ENCODE peak calls at places on chromosomes 16 and 17, in six cellular contexts. Q is mucosa of descending colon, G is upper lobe of right lung, P is fibroblast of villous mesenchyme, J is WTC11, Y is coronary artery. U is an unnamed sample.

GRCh38 chr17:2562162-2562858 is 31.1 kb upstream of the PAFAH1B1 start:
- DNase-seq in G (no peak), J (no peak), P (no peak), Q (no peak), Y (no peak), U (no peak)

GRCh38 chr17:41500131-41500911 is 5.1 kb downstream of the KRT13 start:
- DNase-seq in Q (no peak), G (no peak), P (no peak), Y (no peak), J (no peak), U (no peak)

GRCh38 chr17:1949754-1950153 is 75.4 kb downstream of the RTN4RL1 start:
- DNase-seq in Y (no peak), J (no peak), P (no peak), G (no peak), Q (no peak), U (no peak)

GRCh38 chr17:46154151-46154816 is 38.9 kb downstream of the KANSL1 start:
- DNase-seq in P (no peak), Y (no peak), G (no peak), J (no peak), Q (no peak), U (no peak)

GRCh38 chr16:14286381-14287230 is 215.5 kb downstream of the MRTFB start:
- DNase-seq in Q (peak), G (peak), Y (no peak), P (no peak), J (peak), U (peak)

GRCh38 chr16:72428611-72429376 is 256.8 kb upstream of the PMFBP1 start:
- DNase-seq in G (no peak), Q (no peak), Y (no peak), J (no peak), P (no peak), U (no peak)

GRCh38 chr16:89367538-89368059 is 122.8 kb downstream of the ANKRD11 start:
- DNase-seq in P (no peak), G (peak), Y (no peak), J (no peak), Q (no peak), U (no peak)

GRCh38 chr17:66309793-66310192 is 7.4 kb downstream of the PRKCA start:
- DNase-seq in P (no peak), G (no peak), Q (no peak), J (no peak), Y (no peak), U (no peak)

GRCh38 chr17:47630614-47631013 is 19.1 kb upstream of the KPNB1 start:
- DNase-seq in Q (no peak), J (no peak), P (no peak), Y (no peak), G (no peak), U (no peak)

GRCh38 chr17:73851921-73852320 is 207.7 kb upstream of the SDK2 start:
- DNase-seq in G (no peak), Q (no peak), Y (no peak), P (no peak), J (no peak), U (no peak)

GRCh38 chr16:88522276-88522949 is 47.8 kb upstream of the ZC3H18 start:
- DNase-seq in Y (no peak), Q (no peak), J (no peak), P (no peak), G (no peak), U (no peak)

GRCh38 chr17:36824678-36825091 is 112.6 kb upstream of the LHX1 start:
- DNase-seq in Y (no peak), J (no peak), Q (no peak), P (peak), G (no peak), U (no peak)

GRCh38 chr17:75563063-75563758 is 24.4 kb upstream of the MYO15B start:
- DNase-seq in G (no peak), J (no peak), P (no peak), Y (no peak), Q (no peak), U (no peak)

GRCh38 chr17:511001-511690 is 158.5 kb upstream of the RPH3AL start:
- DNase-seq in Y (no peak), Q (no peak), G (no peak), J (no peak), P (peak), U (no peak)

GRCh38 chr16:88700636-88701482 is 5.3 kb downstream of the RNF166 start:
- DNase-seq in Y (peak), Q (peak), P (peak), J (no peak), G (peak), U (peak)

GRCh38 chr16:21302898-21303528 is 24.9 kb upstream of the CRYM start:
- DNase-seq in Y (no peak), P (peak), G (no peak), Q (no peak), J (no peak), U (no peak)

GRCh38 chr17:65103896-65104295 is 33.3 kb upstream of the RGS9 start:
- DNase-seq in P (no peak), Y (no peak), Q (no peak), J (no peak), G (no peak), U (no peak)

GRCh38 chr17:63433746-63434591 is 12.1 kb downstream of the CYB561 start:
- DNase-seq in Q (peak), P (peak), G (no peak), J (no peak), Y (peak), U (no peak)

GRCh38 chr16:1543085-1543896 is 9.8 kb downstream of the TMEM204 start:
- DNase-seq in P (peak), G (peak), Y (no peak), Q (no peak), J (peak), U (peak)

GRCh38 chr17:36525113-36525512 is 9.6 kb downstream of the MYO19 start:
- DNase-seq in G (no peak), Y (no peak), J (no peak), P (no peak), Q (no peak), U (no peak)

GRCh38 chr16:50303041-50303604 is 36.8 kb downstream of the ADCY7 start:
- DNase-seq in Q (peak), Y (peak), J (no peak), P (peak), G (peak), U (peak)

GRCh38 chr16:14668556-14669223 is 25.4 kb downstream of the PLA2G10 start:
- DNase-seq in P (no peak), G (no peak), Q (peak), Y (no peak), J (no peak), U (no peak)

GRCh38 chr16:17590711-17591654 is 120.2 kb upstream of the XYLT1 start:
- DNase-seq in G (no peak), J (no peak), Y (no peak), Q (no peak), P (no peak), U (no peak)

GRCh38 chr17:47694018-47694817 is at the start of gene TBKBP1:
- DNase-seq in Q (peak), J (peak), P (peak), G (peak), Y (no peak), U (peak)

GRCh38 chr17:2853111-2853721 is 57.0 kb downstream of the RAP1GAP2 start:
- DNase-seq in Y (no peak), G (peak), Q (peak), J (peak), P (peak), U (peak)

GRCh38 chr17:47717845-47718621 is 15.0 kb upstream of the TBX21 start:
- DNase-seq in G (no peak), Y (no peak), P (no peak), Q (no peak), J (no peak), U (no peak)

GRCh38 chr16:85528528-85529387 is 84.4 kb upstream of the GSE1 start:
- DNase-seq in Y (no peak), P (no peak), G (no peak), Q (no peak), J (no peak), U (peak)
- TF ChIP-seq CTCF in Y (no peak), P (peak), G (peak), Q (no peak), J (peak), U (peak)

GRCh38 chr17:57810740-57811632 is 38.9 kb downstream of the MRPS23 start:
- DNase-seq in Y (peak), Q (peak), P (peak), J (no peak), G (no peak), U (no peak)
- TF ChIP-seq CTCF in Y (no peak), Q (no peak), P (no peak), J (no peak), G (no peak), U (no peak)

DNA sequence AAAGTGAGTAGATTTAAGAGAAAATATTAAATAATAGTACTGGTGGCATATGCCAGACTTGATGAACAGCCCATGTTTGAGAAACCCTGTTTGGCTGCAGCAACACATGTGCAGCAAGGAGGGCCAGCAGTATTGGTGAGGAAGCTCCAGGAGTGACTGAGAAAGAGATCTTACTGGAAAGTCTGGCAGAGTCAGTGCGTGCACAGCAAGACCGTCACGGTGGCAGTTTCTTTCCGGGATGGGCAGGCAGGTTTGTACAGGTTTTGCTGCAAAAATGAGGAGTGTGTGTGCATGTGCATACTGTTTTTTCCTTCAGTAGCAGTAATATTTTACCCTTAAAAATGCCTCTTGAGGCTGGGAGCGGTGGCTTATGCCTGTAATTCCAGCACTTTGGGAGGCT is 41.4 kb downstream of the KSR1 start:
- DNase-seq in Y (no peak), P (no peak), J (no peak), G (peak), Q (no peak), U (no peak)
- TF ChIP-seq CTCF in Y (no peak), P (no peak), J (no peak), G (no peak), Q (no peak), U (no peak)

DNA sequence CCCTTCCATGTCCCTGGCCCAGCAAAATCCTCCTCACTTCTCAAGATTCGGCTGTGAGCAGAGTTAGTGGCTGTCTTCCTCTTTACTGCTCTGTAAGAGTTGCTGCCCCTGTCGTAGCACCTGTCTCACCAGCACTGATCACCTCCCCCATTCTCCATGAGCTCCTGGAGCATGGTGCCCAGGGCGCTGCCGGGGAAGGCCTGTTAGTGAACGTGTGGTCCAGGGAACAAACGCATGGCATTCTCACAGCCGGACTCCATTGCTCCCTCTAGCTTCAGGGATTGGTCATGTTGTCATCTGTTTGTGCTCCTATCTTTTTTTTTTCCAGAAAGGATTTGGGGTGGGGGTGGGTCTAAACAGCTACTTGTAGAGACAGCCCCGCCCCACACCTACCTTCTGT is 141.2 kb downstream of the CMIP start:
- DNase-seq in J (peak), Y (no peak), P (no peak), Q (peak), G (no peak), U (no peak)
- TF ChIP-seq CTCF in J (no peak), Y (no peak), P (peak), Q (no peak), G (no peak), U (no peak)

GRCh38 chr17:58121925-58122324 is 26.3 kb upstream of the OR4D1 start:
- DNase-seq in G (no peak), Q (no peak), Y (no peak), J (peak), P (peak), U (peak)
- TF ChIP-seq CTCF in G (no peak), Q (no peak), Y (no peak), J (no peak), P (peak), U (peak)

DNA sequence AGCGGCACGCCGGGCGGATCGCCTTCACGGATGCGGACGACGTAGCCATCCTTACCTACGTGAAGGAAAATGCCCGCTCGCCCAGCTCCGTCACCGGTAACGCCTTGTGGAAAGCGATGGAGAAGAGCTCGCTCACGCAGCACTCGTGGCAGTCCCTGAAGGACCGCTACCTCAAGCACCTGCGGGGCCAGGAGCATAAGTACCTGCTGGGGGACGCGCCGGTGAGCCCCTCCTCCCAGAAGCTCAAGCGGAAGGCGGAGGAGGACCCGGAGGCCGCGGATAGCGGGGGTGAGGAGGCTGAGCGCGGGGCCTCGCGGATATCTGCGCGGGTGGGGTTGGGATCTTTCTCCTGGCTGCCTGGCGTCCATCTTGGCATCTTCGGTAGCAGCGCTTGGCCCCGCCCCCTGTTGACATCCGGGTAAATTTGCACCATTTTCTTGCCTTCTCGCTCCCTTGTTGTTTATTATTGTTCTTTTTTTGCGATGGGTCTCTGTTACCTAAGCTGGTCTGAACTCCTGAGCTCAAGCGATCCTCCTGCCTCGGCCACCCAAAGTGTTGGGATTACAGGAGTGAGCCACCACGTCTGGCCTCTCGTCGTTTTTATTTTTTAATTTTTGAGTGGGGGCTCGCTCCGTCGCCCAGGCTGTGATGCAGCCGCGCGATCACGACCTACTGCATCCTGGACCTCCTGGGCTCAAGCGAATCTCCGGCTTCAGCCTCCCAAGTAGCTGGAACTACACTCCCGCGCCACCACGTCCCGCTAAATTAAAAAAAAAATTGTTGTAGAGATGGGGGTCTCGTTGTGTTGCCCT is 898 bp downstream of the TERF2IP start:
- DNase-seq in P (peak), Q (peak), G (peak), Y (peak), J (peak), U (peak)
- TF ChIP-seq CTCF in P (no peak), Q (no peak), G (no peak), Y (no peak), J (no peak), U (no peak)

DNA sequence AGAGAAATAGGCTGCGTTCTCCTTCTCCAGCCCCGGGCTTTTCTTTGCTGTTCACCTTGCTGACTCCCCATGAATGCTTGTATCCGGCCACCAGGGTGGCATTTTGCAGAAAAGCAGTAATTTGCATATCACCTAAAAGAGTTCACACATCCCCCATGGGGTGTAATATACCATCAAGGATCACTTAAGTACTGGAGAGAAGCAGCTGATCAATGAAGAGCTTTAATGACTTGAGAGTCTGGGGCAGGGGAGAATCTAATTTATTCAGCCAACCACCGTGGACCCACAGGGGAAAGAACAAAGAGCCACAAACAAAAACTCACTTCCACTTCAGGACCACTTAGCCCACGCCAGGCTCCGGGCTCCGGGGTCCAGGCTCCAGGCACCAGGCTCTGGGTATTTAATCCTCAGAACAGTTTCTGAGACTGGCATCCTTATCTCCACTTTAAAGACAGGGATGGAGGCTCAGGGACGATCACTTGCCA is 33.9 kb upstream of the SEC14L1 start:
- DNase-seq in J (no peak), P (no peak), Y (no peak), G (no peak), Q (no peak), U (peak)
- TF ChIP-seq CTCF in J (no peak), P (no peak), Y (no peak), G (no peak), Q (no peak), U (no peak)

GRCh38 chr17:71933306-71933705 is 187.5 kb upstream of the SOX9 start:
- DNase-seq in P (no peak), Y (no peak), G (no peak), J (no peak), Q (no peak), U (no peak)
- TF ChIP-seq CTCF in P (no peak), Y (no peak), G (no peak), J (no peak), Q (no peak), U (no peak)

DNA sequence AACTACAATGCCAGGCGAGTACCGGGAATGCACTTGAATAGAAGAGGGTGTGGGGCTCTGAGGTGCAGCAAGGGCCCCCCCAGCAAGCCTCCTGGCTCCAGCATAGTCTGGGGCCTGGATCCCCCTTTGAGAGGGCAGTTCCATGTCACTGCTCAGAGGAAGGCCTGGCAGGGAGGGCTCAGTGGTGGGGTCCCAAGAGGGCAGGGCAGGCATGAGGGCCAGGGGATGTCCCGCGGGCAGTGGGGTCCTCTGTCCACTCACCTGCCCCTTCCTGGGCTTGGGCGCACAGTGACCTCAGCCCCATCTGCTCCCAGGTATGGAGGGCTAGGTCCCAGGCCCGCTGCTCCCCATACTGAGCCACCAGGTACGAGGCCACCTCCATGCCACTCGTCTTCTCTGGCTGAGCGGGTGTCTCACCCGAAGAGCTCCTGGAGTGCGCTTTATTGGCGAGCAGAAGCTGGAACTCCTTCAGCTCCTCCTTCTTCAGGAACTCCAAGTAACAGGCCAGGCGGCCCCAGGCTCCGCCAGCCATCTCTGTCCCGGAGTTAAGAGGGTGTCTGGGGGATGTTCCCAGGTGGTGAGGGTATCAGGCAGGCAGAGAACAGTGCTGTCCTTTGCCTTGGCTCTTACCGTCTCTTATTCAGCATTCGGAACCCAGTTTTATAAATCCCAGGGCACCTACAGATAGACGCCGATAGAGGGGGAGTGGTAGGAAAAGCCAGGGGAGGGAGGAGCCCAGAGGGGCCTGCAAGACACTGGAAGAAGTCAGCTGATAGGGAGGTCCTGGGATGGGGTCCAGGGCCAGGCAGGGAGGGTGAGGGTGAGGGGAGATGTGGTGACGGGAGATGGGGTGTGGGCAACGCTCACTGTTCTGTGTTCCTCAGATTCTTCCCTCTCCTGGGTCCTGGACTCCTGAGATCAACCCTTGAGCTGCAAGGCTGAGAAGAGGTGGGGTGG is 605 bp downstream of the NLRP1 start:
- DNase-seq in P (peak), Q (no peak), J (no peak), Y (no peak), G (no peak), U (no peak)
- TF ChIP-seq CTCF in P (peak), Q (no peak), J (no peak), Y (no peak), G (no peak), U (no peak)

U was measured in GM13976.